ENCODE peak calls at places on chromosomes 3 and 15, in nine cellular contexts. One of them, this sample, is unnamed.

GRCh38 chr3:112974894-112975293 is at the start of gene CD200R1:
- DNase-seq in thoracic aorta: no peak
- DNase-seq in EL: no peak
- DNase-seq in NCI-H1092: no peak
- DNase-seq in stimulated activated CD4-positive, alpha-beta T cell treated with anti-CD3 and anti-CD28 coated beads, TNF-alpha, amount 100 ng/mL, for 4 hours: no peak
- DNase-seq in activated CD4-positive, alpha-beta T cell treated with anti-CD3 and anti-CD28 coated beads, Interleukin-2, amount 50 U/mL, for 1 hour: no peak
- DNase-seq in CD4-positive, alpha-beta T cell: no peak
- DNase-seq in T-helper 1 cell: no peak
- DNase-seq in endodermal cell: no peak
- DNase-seq in this sample: peak; percentile 36

GRCh38 chr15:35445891-35446290 is 100.1 kb downstream of the DPH6 start:
- DNase-seq in thoracic aorta: no peak
- DNase-seq in EL: peak; percentile 29
- DNase-seq in NCI-H1092: no peak
- DNase-seq in stimulated activated CD4-positive, alpha-beta T cell treated with anti-CD3 and anti-CD28 coated beads, TNF-alpha, amount 100 ng/mL, for 4 hours: no peak
- DNase-seq in activated CD4-positive, alpha-beta T cell treated with anti-CD3 and anti-CD28 coated beads, Interleukin-2, amount 50 U/mL, for 1 hour: no peak
- DNase-seq in CD4-positive, alpha-beta T cell: no peak
- DNase-seq in T-helper 1 cell: no peak
- DNase-seq in endodermal cell: no peak
- DNase-seq in this sample: no peak

GRCh38 chr3:23764407-23764806 is 41.3 kb upstream of the UBE2E1 start:
- DNase-seq in thoracic aorta: no peak
- DNase-seq in EL: no peak
- DNase-seq in NCI-H1092: no peak
- DNase-seq in stimulated activated CD4-positive, alpha-beta T cell treated with anti-CD3 and anti-CD28 coated beads, TNF-alpha, amount 100 ng/mL, for 4 hours: no peak
- DNase-seq in activated CD4-positive, alpha-beta T cell treated with anti-CD3 and anti-CD28 coated beads, Interleukin-2, amount 50 U/mL, for 1 hour: no peak
- DNase-seq in CD4-positive, alpha-beta T cell: no peak
- DNase-seq in T-helper 1 cell: no peak
- DNase-seq in endodermal cell: no peak
- DNase-seq in this sample: no peak

GRCh38 chr15:33402640-33403039 is 91.9 kb downstream of the RYR3 start:
- DNase-seq in thoracic aorta: no peak
- DNase-seq in EL: no peak
- DNase-seq in NCI-H1092: no peak
- DNase-seq in stimulated activated CD4-positive, alpha-beta T cell treated with anti-CD3 and anti-CD28 coated beads, TNF-alpha, amount 100 ng/mL, for 4 hours: no peak
- DNase-seq in activated CD4-positive, alpha-beta T cell treated with anti-CD3 and anti-CD28 coated beads, Interleukin-2, amount 50 U/mL, for 1 hour: no peak
- DNase-seq in CD4-positive, alpha-beta T cell: no peak
- DNase-seq in T-helper 1 cell: no peak
- DNase-seq in endodermal cell: no peak
- DNase-seq in this sample: no peak

GRCh38 chr3:5309602-5310001 is 122.1 kb downstream of the EDEM1 start:
- DNase-seq in thoracic aorta: no peak
- DNase-seq in EL: no peak
- DNase-seq in NCI-H1092: no peak
- DNase-seq in stimulated activated CD4-positive, alpha-beta T cell treated with anti-CD3 and anti-CD28 coated beads, TNF-alpha, amount 100 ng/mL, for 4 hours: no peak
- DNase-seq in activated CD4-positive, alpha-beta T cell treated with anti-CD3 and anti-CD28 coated beads, Interleukin-2, amount 50 U/mL, for 1 hour: no peak
- DNase-seq in CD4-positive, alpha-beta T cell: no peak
- DNase-seq in T-helper 1 cell: no peak
- DNase-seq in endodermal cell: no peak
- DNase-seq in this sample: no peak

GRCh38 chr15:68868296-68868695 is 47.6 kb upstream of the ANP32A start:
- DNase-seq in thoracic aorta: no peak
- DNase-seq in EL: no peak
- DNase-seq in NCI-H1092: no peak
- DNase-seq in stimulated activated CD4-positive, alpha-beta T cell treated with anti-CD3 and anti-CD28 coated beads, TNF-alpha, amount 100 ng/mL, for 4 hours: no peak
- DNase-seq in activated CD4-positive, alpha-beta T cell treated with anti-CD3 and anti-CD28 coated beads, Interleukin-2, amount 50 U/mL, for 1 hour: no peak
- DNase-seq in CD4-positive, alpha-beta T cell: no peak
- DNase-seq in T-helper 1 cell: no peak
- DNase-seq in endodermal cell: no peak
- DNase-seq in this sample: no peak

GRCh38 chr15:49979705-49980382 is 139.2 kb downstream of the ATP8B4 start:
- DNase-seq in thoracic aorta: no peak
- DNase-seq in EL: no peak
- DNase-seq in NCI-H1092: no peak
- DNase-seq in stimulated activated CD4-positive, alpha-beta T cell treated with anti-CD3 and anti-CD28 coated beads, TNF-alpha, amount 100 ng/mL, for 4 hours: no peak
- DNase-seq in activated CD4-positive, alpha-beta T cell treated with anti-CD3 and anti-CD28 coated beads, Interleukin-2, amount 50 U/mL, for 1 hour: no peak
- DNase-seq in CD4-positive, alpha-beta T cell: no peak
- DNase-seq in T-helper 1 cell: no peak
- DNase-seq in endodermal cell: no peak
- DNase-seq in this sample: no peak

GRCh38 chr15:43198992-43199391 is 13.8 kb downstream of the CCNDBP1 start:
- DNase-seq in thoracic aorta: no peak
- DNase-seq in EL: no peak
- DNase-seq in NCI-H1092: no peak
- DNase-seq in stimulated activated CD4-positive, alpha-beta T cell treated with anti-CD3 and anti-CD28 coated beads, TNF-alpha, amount 100 ng/mL, for 4 hours: no peak
- DNase-seq in activated CD4-positive, alpha-beta T cell treated with anti-CD3 and anti-CD28 coated beads, Interleukin-2, amount 50 U/mL, for 1 hour: no peak
- DNase-seq in CD4-positive, alpha-beta T cell: no peak
- DNase-seq in T-helper 1 cell: no peak
- DNase-seq in endodermal cell: no peak
- DNase-seq in this sample: no peak

GRCh38 chr15:82315519-82316246 is 33.6 kb downstream of the GOLGA6L10 start:
- DNase-seq in thoracic aorta: no peak
- DNase-seq in EL: no peak
- DNase-seq in NCI-H1092: no peak
- DNase-seq in stimulated activated CD4-positive, alpha-beta T cell treated with anti-CD3 and anti-CD28 coated beads, TNF-alpha, amount 100 ng/mL, for 4 hours: no peak
- DNase-seq in activated CD4-positive, alpha-beta T cell treated with anti-CD3 and anti-CD28 coated beads, Interleukin-2, amount 50 U/mL, for 1 hour: no peak
- DNase-seq in CD4-positive, alpha-beta T cell: no peak
- DNase-seq in T-helper 1 cell: no peak
- DNase-seq in endodermal cell: no peak
- DNase-seq in this sample: no peak

GRCh38 chr3:16741103-16741758 is 136.0 kb upstream of the DAZL start:
- DNase-seq in thoracic aorta: no peak
- DNase-seq in EL: peak; percentile 86
- DNase-seq in NCI-H1092: no peak
- DNase-seq in stimulated activated CD4-positive, alpha-beta T cell treated with anti-CD3 and anti-CD28 coated beads, TNF-alpha, amount 100 ng/mL, for 4 hours: no peak
- DNase-seq in activated CD4-positive, alpha-beta T cell treated with anti-CD3 and anti-CD28 coated beads, Interleukin-2, amount 50 U/mL, for 1 hour: no peak
- DNase-seq in CD4-positive, alpha-beta T cell: no peak
- DNase-seq in T-helper 1 cell: no peak
- DNase-seq in endodermal cell: no peak
- DNase-seq in this sample: no peak

GRCh38 chr15:67048281-67049279 is 16.8 kb upstream of the SMAD3 start:
- DNase-seq in thoracic aorta: no peak
- DNase-seq in EL: peak; percentile 95
- DNase-seq in NCI-H1092: no peak
- DNase-seq in stimulated activated CD4-positive, alpha-beta T cell treated with anti-CD3 and anti-CD28 coated beads, TNF-alpha, amount 100 ng/mL, for 4 hours: no peak
- DNase-seq in activated CD4-positive, alpha-beta T cell treated with anti-CD3 and anti-CD28 coated beads, Interleukin-2, amount 50 U/mL, for 1 hour: no peak
- DNase-seq in CD4-positive, alpha-beta T cell: no peak
- DNase-seq in T-helper 1 cell: no peak
- DNase-seq in endodermal cell: no peak
- DNase-seq in this sample: no peak

GRCh38 chr15:69060744-69061143 is 46.2 kb downstream of the NOX5 start:
- DNase-seq in thoracic aorta: no peak
- DNase-seq in EL: no peak
- DNase-seq in NCI-H1092: no peak
- DNase-seq in stimulated activated CD4-positive, alpha-beta T cell treated with anti-CD3 and anti-CD28 coated beads, TNF-alpha, amount 100 ng/mL, for 4 hours: no peak
- DNase-seq in activated CD4-positive, alpha-beta T cell treated with anti-CD3 and anti-CD28 coated beads, Interleukin-2, amount 50 U/mL, for 1 hour: no peak
- DNase-seq in CD4-positive, alpha-beta T cell: no peak
- DNase-seq in T-helper 1 cell: no peak
- DNase-seq in endodermal cell: no peak
- DNase-seq in this sample: peak; percentile 9

GRCh38 chr3:148002705-148003205 is 593.6 kb downstream of the ZIC1 start:
- DNase-seq in thoracic aorta: no peak
- DNase-seq in EL: no peak
- DNase-seq in NCI-H1092: no peak
- DNase-seq in stimulated activated CD4-positive, alpha-beta T cell treated with anti-CD3 and anti-CD28 coated beads, TNF-alpha, amount 100 ng/mL, for 4 hours: no peak
- DNase-seq in activated CD4-positive, alpha-beta T cell treated with anti-CD3 and anti-CD28 coated beads, Interleukin-2, amount 50 U/mL, for 1 hour: no peak
- DNase-seq in CD4-positive, alpha-beta T cell: no peak
- DNase-seq in T-helper 1 cell: no peak
- DNase-seq in endodermal cell: no peak
- DNase-seq in this sample: no peak

GRCh38 chr15:43749690-43750345 is 3.6 kb downstream of the PDIA3 start:
- DNase-seq in thoracic aorta: no peak
- DNase-seq in EL: no peak
- DNase-seq in NCI-H1092: no peak
- DNase-seq in stimulated activated CD4-positive, alpha-beta T cell treated with anti-CD3 and anti-CD28 coated beads, TNF-alpha, amount 100 ng/mL, for 4 hours: peak; percentile 12
- DNase-seq in activated CD4-positive, alpha-beta T cell treated with anti-CD3 and anti-CD28 coated beads, Interleukin-2, amount 50 U/mL, for 1 hour: peak; percentile 22
- DNase-seq in CD4-positive, alpha-beta T cell: peak; percentile 32
- DNase-seq in T-helper 1 cell: peak; percentile 35
- DNase-seq in endodermal cell: no peak
- DNase-seq in this sample: peak; percentile 41

GRCh38 chr15:47378527-47378926 is 338.8 kb upstream of the SEMA6D start:
- DNase-seq in thoracic aorta: no peak
- DNase-seq in EL: no peak
- DNase-seq in NCI-H1092: no peak
- DNase-seq in stimulated activated CD4-positive, alpha-beta T cell treated with anti-CD3 and anti-CD28 coated beads, TNF-alpha, amount 100 ng/mL, for 4 hours: no peak
- DNase-seq in activated CD4-positive, alpha-beta T cell treated with anti-CD3 and anti-CD28 coated beads, Interleukin-2, amount 50 U/mL, for 1 hour: no peak
- DNase-seq in CD4-positive, alpha-beta T cell: no peak
- DNase-seq in T-helper 1 cell: no peak
- DNase-seq in endodermal cell: no peak
- DNase-seq in this sample: no peak

This sample was measured in naive thymus-derived CD8-positive, alpha-beta T cell.